ENCODE peak calls at places on chromosomes 1 and 21, in five cellular contexts. J, I, W, O and G are unnamed samples.

GRCh38 chr1:10489291-10490055 is 14.7 kb downstream of the PEX14 start:
- DNase-seq in O (no peak), W (no peak), I (no peak), J (no peak), G (no peak)

GRCh38 chr1:78225153-78225552 is 179.4 kb downstream of the GIPC2 start:
- DNase-seq in I (no peak), J (no peak), O (no peak), W (no peak), G (no peak)

GRCh38 chr1:232613752-232614381 is 16.1 kb downstream of the SIPA1L2 start:
- DNase-seq in I (no peak), W (peak; percentile 86), J (no peak), O (peak; percentile 58), G (peak; percentile 97)

GRCh38 chr1:89630046-89630445 is 2.9 kb upstream of the LRRC8C start:
- DNase-seq in I (no peak), O (no peak), W (no peak), J (no peak), G (no peak)

GRCh38 chr21:33947451-33948095 is 32.0 kb upstream of the ATP5PO start:
- DNase-seq in I (peak; percentile 85), W (peak; percentile 96), O (peak; percentile 94), J (peak; percentile 99), G (peak; percentile 98)

GRCh38 chr1:41516168-41516961 is 31.9 kb upstream of the EDN2 start:
- DNase-seq in O (peak; percentile 83), J (no peak), I (no peak), W (peak; percentile 89), G (peak; percentile 87)

GRCh38 chr1:17304827-17305177 is 3.2 kb upstream of the PADI4 start:
- DNase-seq in O (no peak), W (no peak), J (no peak), I (no peak), G (no peak)

GRCh38 chr1:23597635-23598388 is 38.5 kb upstream of the ID3 start:
- DNase-seq in I (no peak), O (no peak), W (no peak), J (no peak), G (no peak)

GRCh38 chr1:54542962-54543539 is 5.0 kb upstream of the ACOT11 start:
- DNase-seq in I (no peak), J (no peak), O (peak; percentile 31), W (peak; percentile 60), G (peak; percentile 61)

GRCh38 chr1:173570370-173571030 is 32.4 kb downstream of the SLC9C2 start:
- DNase-seq in W (no peak), O (no peak), I (no peak), J (no peak), G (no peak)

GRCh38 chr1:214427871-214428277 is 123.5 kb downstream of the PTPN14 start:
- DNase-seq in O (peak; percentile 93), W (peak; percentile 81), I (peak; percentile 92), J (peak; percentile 97), G (peak; percentile 90)

GRCh38 chr1:4120557-4121292 is 220.7 kb upstream of the C1orf174 start:
- DNase-seq in W (no peak), O (no peak), I (no peak), J (no peak), G (no peak)

GRCh38 chr1:223713546-223714420 is 1.4 kb downstream of the CAPN2 start:
- DNase-seq in J (no peak), O (no peak), W (peak; percentile 36), I (no peak), G (no peak)

GRCh38 chr1:29793101-29793546 is 556.8 kb downstream of the PTPRU start:
- DNase-seq in W (peak; percentile 87), O (peak; percentile 74), I (no peak), J (peak; percentile 62), G (peak; percentile 60)

GRCh38 chr1:204583909-204584632 is 67.9 kb downstream of the MDM4 start:
- DNase-seq in W (no peak), O (no peak), J (no peak), I (no peak), G (no peak)

GRCh38 chr1:67726224-67726623 is 41.2 kb downstream of the GADD45A start:
- DNase-seq in I (peak; percentile 77), O (peak; percentile 50), J (no peak), W (peak; percentile 57), G (no peak)

GRCh38 chr1:239025223-239025622 is 361.1 kb upstream of the CHRM3 start:
- DNase-seq in J (no peak), W (no peak), I (no peak), O (no peak), G (no peak)

GRCh38 chr1:35120458-35121133 is 41.4 kb downstream of the ZMYM1 start:
- DNase-seq in J (no peak), W (peak; percentile 14), O (peak; percentile 10), I (no peak), G (peak; percentile 15)

GRCh38 chr1:151124763-151125403 is 21.5 kb downstream of the SEMA6C start:
- DNase-seq in I (no peak), J (no peak), O (no peak), W (no peak), G (no peak)

GRCh38 chr1:27872802-27873665 is 690 bp downstream of the THEMIS2 start:
- DNase-seq in I (no peak), W (peak; percentile 16), O (peak; percentile 16), J (no peak), G (peak; percentile 39)

GRCh38 chr1:2980073-2980791 is 41.0 kb upstream of the ACTRT2 start:
- DNase-seq in O (no peak), W (no peak), I (no peak), J (no peak), G (no peak)

GRCh38 chr21:36709030-36709867 is 10.3 kb downstream of the SIM2 start:
- DNase-seq in I (no peak), O (no peak), J (no peak), W (no peak), G (no peak)

GRCh38 chr1:56376188-56376984 is 203.0 kb downstream of the PLPP3 start:
- DNase-seq in J (peak; percentile 7), W (peak; percentile 46), O (peak; percentile 80), I (peak; percentile 11), G (peak; percentile 17)

GRCh38 chr1:76079475-76080227 is 5.1 kb downstream of the ST6GALNAC3 start:
- DNase-seq in J (no peak), I (no peak), W (no peak), O (no peak), G (no peak)